ENCODE peak calls at places on chromosomes 4 and X, in ten cellular contexts. One of them, this sample, is unnamed.

GRCh38 chrX:109797311-109797975 is 64.4 kb upstream of the ACSL4 start:
- DNase-seq in stimulated activated CD8-positive, alpha-beta memory T cell treated with anti-CD3 and anti-CD28 coated beads, Interleukin-4, amount 100 ng/mL, for 24 hours: no peak
- DNase-seq in fibroblast of the aortic adventitia: peak; percentile 47
- DNase-seq in non-pigmented ciliary epithelial cell: no peak
- DNase-seq in NCI-H1092: peak; percentile 48
- DNase-seq in body of pancreas: no peak
- DNase-seq in effector memory CD4-positive, alpha-beta T cell: no peak
- DNase-seq in germinal center: no peak
- DNase-seq in mucosa of descending colon: no peak
- DNase-seq in mucosa of gallbladder: no peak
- DNase-seq in this sample: no peak

GRCh38 chr4:16043820-16044554 is 39.8 kb downstream of the PROM1 start:
- DNase-seq in body of pancreas: no peak
- DNase-seq in mucosa of gallbladder: no peak
- DNase-seq in fibroblast of the aortic adventitia: no peak
- DNase-seq in germinal center: no peak
- DNase-seq in non-pigmented ciliary epithelial cell: no peak
- DNase-seq in stimulated activated CD8-positive, alpha-beta memory T cell treated with anti-CD3 and anti-CD28 coated beads, Interleukin-4, amount 100 ng/mL, for 24 hours: no peak
- DNase-seq in mucosa of descending colon: peak; percentile 11
- DNase-seq in NCI-H1092: no peak
- DNase-seq in effector memory CD4-positive, alpha-beta T cell: no peak
- DNase-seq in this sample: no peak

GRCh38 chrX:23773601-23774175 is 9.3 kb upstream of the SAT1 start:
- DNase-seq in body of pancreas: no peak
- DNase-seq in stimulated activated CD8-positive, alpha-beta memory T cell treated with anti-CD3 and anti-CD28 coated beads, Interleukin-4, amount 100 ng/mL, for 24 hours: no peak
- DNase-seq in effector memory CD4-positive, alpha-beta T cell: peak; percentile 31
- DNase-seq in NCI-H1092: no peak
- DNase-seq in fibroblast of the aortic adventitia: no peak
- DNase-seq in non-pigmented ciliary epithelial cell: no peak
- DNase-seq in mucosa of descending colon: no peak
- DNase-seq in germinal center: peak; percentile 55
- DNase-seq in mucosa of gallbladder: peak; percentile 21
- DNase-seq in this sample: peak; percentile 69

GRCh38 chr4:153555730-153556440 is 89.7 kb downstream of the TMEM131L start:
- DNase-seq in mucosa of gallbladder: peak; percentile 58
- DNase-seq in stimulated activated CD8-positive, alpha-beta memory T cell treated with anti-CD3 and anti-CD28 coated beads, Interleukin-4, amount 100 ng/mL, for 24 hours: no peak
- DNase-seq in body of pancreas: peak; percentile 61
- DNase-seq in non-pigmented ciliary epithelial cell: peak; percentile 56
- DNase-seq in mucosa of descending colon: peak; percentile 54
- DNase-seq in fibroblast of the aortic adventitia: peak; percentile 91
- DNase-seq in effector memory CD4-positive, alpha-beta T cell: no peak
- DNase-seq in NCI-H1092: no peak
- DNase-seq in germinal center: no peak
- DNase-seq in this sample: no peak

GRCh38 chr4:11507920-11508319 is 79.2 kb upstream of the HS3ST1 start:
- DNase-seq in germinal center: no peak
- DNase-seq in stimulated activated CD8-positive, alpha-beta memory T cell treated with anti-CD3 and anti-CD28 coated beads, Interleukin-4, amount 100 ng/mL, for 24 hours: no peak
- DNase-seq in fibroblast of the aortic adventitia: no peak
- DNase-seq in non-pigmented ciliary epithelial cell: no peak
- DNase-seq in effector memory CD4-positive, alpha-beta T cell: no peak
- DNase-seq in NCI-H1092: no peak
- DNase-seq in mucosa of gallbladder: peak; percentile 52
- DNase-seq in body of pancreas: peak; percentile 12
- DNase-seq in mucosa of descending colon: peak; percentile 19
- DNase-seq in this sample: no peak

GRCh38 chr4:95714571-95714970 is 125.3 kb upstream of the PDHA2 start:
- DNase-seq in effector memory CD4-positive, alpha-beta T cell: no peak
- DNase-seq in stimulated activated CD8-positive, alpha-beta memory T cell treated with anti-CD3 and anti-CD28 coated beads, Interleukin-4, amount 100 ng/mL, for 24 hours: no peak
- DNase-seq in mucosa of descending colon: no peak
- DNase-seq in mucosa of gallbladder: no peak
- DNase-seq in germinal center: no peak
- DNase-seq in non-pigmented ciliary epithelial cell: no peak
- DNase-seq in fibroblast of the aortic adventitia: no peak
- DNase-seq in body of pancreas: no peak
- DNase-seq in NCI-H1092: no peak
- DNase-seq in this sample: no peak

GRCh38 chr4:146643812-146644401 is 5.2 kb downstream of the POU4F2 start:
- DNase-seq in non-pigmented ciliary epithelial cell: no peak
- DNase-seq in mucosa of gallbladder: no peak
- DNase-seq in germinal center: no peak
- DNase-seq in stimulated activated CD8-positive, alpha-beta memory T cell treated with anti-CD3 and anti-CD28 coated beads, Interleukin-4, amount 100 ng/mL, for 24 hours: no peak
- DNase-seq in NCI-H1092: no peak
- DNase-seq in mucosa of descending colon: no peak
- DNase-seq in effector memory CD4-positive, alpha-beta T cell: no peak
- DNase-seq in fibroblast of the aortic adventitia: peak; percentile 40
- DNase-seq in body of pancreas: no peak
- DNase-seq in this sample: peak; percentile 22

GRCh38 chr4:110175634-110176033 is 22.8 kb downstream of the ELOVL6 start:
- DNase-seq in mucosa of gallbladder: no peak
- DNase-seq in NCI-H1092: no peak
- DNase-seq in non-pigmented ciliary epithelial cell: no peak
- DNase-seq in mucosa of descending colon: no peak
- DNase-seq in germinal center: no peak
- DNase-seq in stimulated activated CD8-positive, alpha-beta memory T cell treated with anti-CD3 and anti-CD28 coated beads, Interleukin-4, amount 100 ng/mL, for 24 hours: no peak
- DNase-seq in body of pancreas: no peak
- DNase-seq in fibroblast of the aortic adventitia: no peak
- DNase-seq in effector memory CD4-positive, alpha-beta T cell: no peak
- DNase-seq in this sample: no peak

GRCh38 chr4:109406337-109406931 is 27.2 kb upstream of the SEC24B start:
- DNase-seq in body of pancreas: peak; percentile 26
- DNase-seq in effector memory CD4-positive, alpha-beta T cell: peak; percentile 3
- DNase-seq in non-pigmented ciliary epithelial cell: peak; percentile 48
- DNase-seq in fibroblast of the aortic adventitia: peak; percentile 74
- DNase-seq in germinal center: peak; percentile 36
- DNase-seq in NCI-H1092: peak; percentile 8
- DNase-seq in stimulated activated CD8-positive, alpha-beta memory T cell treated with anti-CD3 and anti-CD28 coated beads, Interleukin-4, amount 100 ng/mL, for 24 hours: no peak
- DNase-seq in mucosa of gallbladder: peak; percentile 20
- DNase-seq in mucosa of descending colon: peak; percentile 67
- DNase-seq in this sample: peak; percentile 75

GRCh38 chr4:165635261-165635838 is 237.7 kb upstream of the TLL1 start:
- DNase-seq in fibroblast of the aortic adventitia: no peak
- DNase-seq in mucosa of descending colon: no peak
- DNase-seq in NCI-H1092: no peak
- DNase-seq in germinal center: no peak
- DNase-seq in mucosa of gallbladder: no peak
- DNase-seq in body of pancreas: no peak
- DNase-seq in non-pigmented ciliary epithelial cell: no peak
- DNase-seq in effector memory CD4-positive, alpha-beta T cell: no peak
- DNase-seq in stimulated activated CD8-positive, alpha-beta memory T cell treated with anti-CD3 and anti-CD28 coated beads, Interleukin-4, amount 100 ng/mL, for 24 hours: no peak
- DNase-seq in this sample: no peak

GRCh38 chrX:40278340-40279090 is 180.8 kb upstream of the BCOR start:
- DNase-seq in body of pancreas: no peak
- DNase-seq in mucosa of gallbladder: no peak
- DNase-seq in fibroblast of the aortic adventitia: peak; percentile 33
- DNase-seq in non-pigmented ciliary epithelial cell: no peak
- DNase-seq in stimulated activated CD8-positive, alpha-beta memory T cell treated with anti-CD3 and anti-CD28 coated beads, Interleukin-4, amount 100 ng/mL, for 24 hours: peak; percentile 43
- DNase-seq in germinal center: no peak
- DNase-seq in mucosa of descending colon: no peak
- DNase-seq in NCI-H1092: no peak
- DNase-seq in effector memory CD4-positive, alpha-beta T cell: peak; percentile 69
- DNase-seq in this sample: peak; percentile 22

GRCh38 chr4:25769251-25769650 is 93.5 kb downstream of the SEL1L3 start:
- DNase-seq in stimulated activated CD8-positive, alpha-beta memory T cell treated with anti-CD3 and anti-CD28 coated beads, Interleukin-4, amount 100 ng/mL, for 24 hours: no peak
- DNase-seq in germinal center: no peak
- DNase-seq in body of pancreas: no peak
- DNase-seq in non-pigmented ciliary epithelial cell: no peak
- DNase-seq in effector memory CD4-positive, alpha-beta T cell: no peak
- DNase-seq in fibroblast of the aortic adventitia: peak; percentile 63
- DNase-seq in NCI-H1092: no peak
- DNase-seq in mucosa of descending colon: no peak
- DNase-seq in mucosa of gallbladder: no peak
- DNase-seq in this sample: no peak

GRCh38 chr4:34250562-34250961 is 1993.8 kb downstream of the ARAP2 start:
- DNase-seq in mucosa of gallbladder: no peak
- DNase-seq in mucosa of descending colon: no peak
- DNase-seq in stimulated activated CD8-positive, alpha-beta memory T cell treated with anti-CD3 and anti-CD28 coated beads, Interleukin-4, amount 100 ng/mL, for 24 hours: no peak
- DNase-seq in effector memory CD4-positive, alpha-beta T cell: no peak
- DNase-seq in fibroblast of the aortic adventitia: peak; percentile 43
- DNase-seq in germinal center: no peak
- DNase-seq in body of pancreas: no peak
- DNase-seq in non-pigmented ciliary epithelial cell: no peak
- DNase-seq in NCI-H1092: no peak
- DNase-seq in this sample: no peak

GRCh38 chr4:108544504-108544903 is 75.9 kb upstream of the RPL34 start:
- DNase-seq in germinal center: no peak
- DNase-seq in stimulated activated CD8-positive, alpha-beta memory T cell treated with anti-CD3 and anti-CD28 coated beads, Interleukin-4, amount 100 ng/mL, for 24 hours: no peak
- DNase-seq in mucosa of gallbladder: no peak
- DNase-seq in effector memory CD4-positive, alpha-beta T cell: no peak
- DNase-seq in non-pigmented ciliary epithelial cell: no peak
- DNase-seq in NCI-H1092: no peak
- DNase-seq in fibroblast of the aortic adventitia: no peak
- DNase-seq in body of pancreas: no peak
- DNase-seq in mucosa of descending colon: no peak
- DNase-seq in this sample: no peak

GRCh38 chr4:107845721-107846120 is 21.0 kb downstream of the SGMS2 start:
- DNase-seq in mucosa of gallbladder: no peak
- DNase-seq in fibroblast of the aortic adventitia: no peak
- DNase-seq in non-pigmented ciliary epithelial cell: no peak
- DNase-seq in stimulated activated CD8-positive, alpha-beta memory T cell treated with anti-CD3 and anti-CD28 coated beads, Interleukin-4, amount 100 ng/mL, for 24 hours: no peak
- DNase-seq in NCI-H1092: no peak
- DNase-seq in effector memory CD4-positive, alpha-beta T cell: no peak
- DNase-seq in mucosa of descending colon: no peak
- DNase-seq in body of pancreas: no peak
- DNase-seq in germinal center: no peak
- DNase-seq in this sample: no peak

GRCh38 chr4:166075599-166075998 is 202.6 kb downstream of the TLL1 start:
- DNase-seq in fibroblast of the aortic adventitia: no peak
- DNase-seq in non-pigmented ciliary epithelial cell: no peak
- DNase-seq in germinal center: no peak
- DNase-seq in NCI-H1092: no peak
- DNase-seq in body of pancreas: no peak
- DNase-seq in stimulated activated CD8-positive, alpha-beta memory T cell treated with anti-CD3 and anti-CD28 coated beads, Interleukin-4, amount 100 ng/mL, for 24 hours: no peak
- DNase-seq in mucosa of descending colon: no peak
- DNase-seq in effector memory CD4-positive, alpha-beta T cell: no peak
- DNase-seq in mucosa of gallbladder: no peak
- DNase-seq in this sample: no peak

GRCh38 chrX:107741318-107741813 is 34.2 kb downstream of the TSC22D3 start:
- DNase-seq in germinal center: no peak
- DNase-seq in stimulated activated CD8-positive, alpha-beta memory T cell treated with anti-CD3 and anti-CD28 coated beads, Interleukin-4, amount 100 ng/mL, for 24 hours: no peak
- DNase-seq in non-pigmented ciliary epithelial cell: no peak
- DNase-seq in fibroblast of the aortic adventitia: no peak
- DNase-seq in mucosa of descending colon: no peak
- DNase-seq in body of pancreas: peak; percentile 15
- DNase-seq in NCI-H1092: no peak
- DNase-seq in mucosa of gallbladder: no peak
- DNase-seq in effector memory CD4-positive, alpha-beta T cell: no peak
- DNase-seq in this sample: no peak

GRCh38 chrX:150899191-150899757 is 806 bp upstream of the CD99L2 start:
- DNase-seq in fibroblast of the aortic adventitia: peak; percentile 11
- DNase-seq in effector memory CD4-positive, alpha-beta T cell: no peak
- DNase-seq in germinal center: peak; percentile 29
- DNase-seq in NCI-H1092: peak; percentile 41
- DNase-seq in mucosa of descending colon: peak; percentile 55
- DNase-seq in body of pancreas: peak; percentile 18
- DNase-seq in non-pigmented ciliary epithelial cell: no peak
- DNase-seq in stimulated activated CD8-positive, alpha-beta memory T cell treated with anti-CD3 and anti-CD28 coated beads, Interleukin-4, amount 100 ng/mL, for 24 hours: no peak
- DNase-seq in mucosa of gallbladder: peak; percentile 25
- DNase-seq in this sample: peak; percentile 68

GRCh38 chrX:39011454-39012204 is 210.4 kb downstream of the MID1IP1 start:
- DNase-seq in non-pigmented ciliary epithelial cell: no peak
- DNase-seq in NCI-H1092: no peak
- DNase-seq in mucosa of gallbladder: peak; percentile 28
- DNase-seq in stimulated activated CD8-positive, alpha-beta memory T cell treated with anti-CD3 and anti-CD28 coated beads, Interleukin-4, amount 100 ng/mL, for 24 hours: no peak
- DNase-seq in fibroblast of the aortic adventitia: peak; percentile 60
- DNase-seq in germinal center: no peak
- DNase-seq in body of pancreas: no peak
- DNase-seq in effector memory CD4-positive, alpha-beta T cell: no peak
- DNase-seq in mucosa of descending colon: peak; percentile 76
- DNase-seq in this sample: no peak

GRCh38 chrX:97401154-97401553 is 517.4 kb downstream of the RPA4 start:
- DNase-seq in mucosa of gallbladder: no peak
- DNase-seq in body of pancreas: no peak
- DNase-seq in mucosa of descending colon: no peak
- DNase-seq in stimulated activated CD8-positive, alpha-beta memory T cell treated with anti-CD3 and anti-CD28 coated beads, Interleukin-4, amount 100 ng/mL, for 24 hours: no peak
- DNase-seq in effector memory CD4-positive, alpha-beta T cell: no peak
- DNase-seq in germinal center: no peak
- DNase-seq in fibroblast of the aortic adventitia: no peak
- DNase-seq in NCI-H1092: no peak
- DNase-seq in non-pigmented ciliary epithelial cell: no peak
- DNase-seq in this sample: peak; percentile 83

This sample was measured in GM12865.